ENCODE peak calls at places on chromosomes 13 and 19, in six cellular contexts. V is HL-60, B is retinal pigment epithelial cell, D is B cell, Y is lower lobe of right lung, X is GM06990. N is an unnamed sample.

GRCh38 chr19:23071087-23071511 is 45.7 kb upstream of the ZNF730 start:
- DNase-seq in Y (no peak), V (no peak), B (no peak), D (peak), X (peak), N (no peak)

GRCh38 chr19:7507884-7508283 is 8.0 kb upstream of the ZNF358 start:
- DNase-seq in D (no peak), B (peak), V (peak), X (peak), Y (peak), N (no peak)

GRCh38 chr13:101449971-101450748 is 2.3 kb upstream of the ITGBL1 start:
- DNase-seq in X (no peak), B (no peak), Y (no peak), D (no peak), V (no peak), N (no peak)

GRCh38 chr13:27744861-27745260 is 47.4 kb upstream of the GSX1 start:
- DNase-seq in V (no peak), Y (no peak), B (no peak), D (no peak), X (no peak), N (no peak)

GRCh38 chr13:100543872-100544602 is 44.6 kb downstream of the GGACT start:
- DNase-seq in X (no peak), B (no peak), D (no peak), V (no peak), Y (no peak), N (no peak)

GRCh38 chr19:7839476-7839875 is 9.5 kb downstream of the EVI5L start:
- DNase-seq in Y (no peak), X (no peak), V (no peak), B (no peak), D (no peak), N (no peak)

GRCh38 chr13:40271931-40272775 is 394.3 kb downstream of the FOXO1 start:
- DNase-seq in D (no peak), X (no peak), V (no peak), Y (peak), B (peak), N (no peak)

GRCh38 chr13:98837896-98838295 is 85.4 kb upstream of the SLC15A1 start:
- DNase-seq in B (no peak), V (no peak), X (no peak), D (no peak), Y (no peak), N (no peak)

GRCh38 chr19:5949792-5950305 is 28.1 kb downstream of the RANBP3 start:
- DNase-seq in X (no peak), Y (peak), V (no peak), B (no peak), D (no peak), N (no peak)

GRCh38 chr13:63741029-63741813 is 2325.6 kb upstream of the PCDH20 start:
- DNase-seq in V (no peak), X (no peak), B (no peak), Y (peak), D (no peak), N (no peak)

GRCh38 chr19:55452381-55453325 is 8.8 kb downstream of the ISOC2 start:
- DNase-seq in B (no peak), Y (no peak), D (peak), V (no peak), X (peak), N (peak)

GRCh38 chr13:44921931-44922758 is 67.1 kb downstream of the NUFIP1 start:
- DNase-seq in X (no peak), V (no peak), B (peak), D (no peak), Y (no peak), N (no peak)

GRCh38 chr13:114119196-114119595 is 13.2 kb downstream of the RASA3 start:
- DNase-seq in B (peak), D (no peak), Y (peak), V (no peak), X (no peak), N (no peak)

GRCh38 chr13:78139765-78140164 is 221.1 kb upstream of the EDNRB start:
- DNase-seq in Y (no peak), D (no peak), X (no peak), V (no peak), B (no peak), N (no peak)

GRCh38 chr19:34667349-34668076 is 9.4 kb downstream of the SCGB2B2 start:
- DNase-seq in V (no peak), Y (peak), X (no peak), D (no peak), B (no peak), N (no peak)

GRCh38 chr13:73429691-73430090 is 370.9 kb downstream of the KLF5 start:
- DNase-seq in B (peak), Y (no peak), X (no peak), D (no peak), V (no peak), N (no peak)

GRCh38 chr19:6700586-6701316 is 19.7 kb downstream of the C3 start:
- DNase-seq in D (no peak), Y (no peak), V (no peak), X (no peak), B (no peak), N (no peak)

GRCh38 chr13:29886446-29886845 is 36.0 kb upstream of the UBL3 start:
- DNase-seq in B (no peak), V (no peak), X (no peak), D (no peak), Y (no peak), N (no peak)

GRCh38 chr13:97223711-97224461 is 1.8 kb downstream of the MBNL2 start:
- DNase-seq in Y (no peak), D (no peak), V (peak), X (peak), B (peak), N (no peak)
- TF ChIP-seq CTCF in Y (no peak), D (no peak), V (no peak), X (no peak), B (no peak), N (no peak)

DNA sequence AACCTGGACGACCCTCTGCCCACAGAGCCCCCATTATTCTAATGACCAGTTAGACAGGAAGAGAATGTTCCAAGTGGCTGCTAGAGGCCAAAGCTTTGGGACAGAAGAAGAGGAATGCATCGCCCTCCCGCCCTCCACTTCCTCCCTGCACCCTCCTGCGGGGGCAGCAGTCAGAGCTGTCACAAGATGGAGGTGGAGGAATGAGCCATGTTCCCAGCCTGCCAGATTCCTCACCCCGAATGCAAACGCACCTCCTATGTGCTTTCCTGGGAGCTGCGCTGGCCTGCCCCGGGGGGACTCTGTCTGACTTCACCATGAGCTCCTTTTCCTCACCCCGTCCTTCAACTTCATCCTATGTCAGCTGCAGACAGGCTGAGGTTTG is 1.7 kb downstream of the YJEFN3 start:
- DNase-seq in Y (no peak), D (no peak), X (no peak), V (no peak), B (no peak), N (no peak)
- TF ChIP-seq CTCF in Y (no peak), D (no peak), X (no peak), V (no peak), B (no peak), N (no peak)

GRCh38 chr19:50909240-50910070 is 1.7 kb downstream of the KLK4 start:
- DNase-seq in Y (peak), B (no peak), V (no peak), D (peak), X (peak), N (no peak)

GRCh38 chr19:50908311-50908710 is 2.9 kb downstream of the KLK4 start:
- DNase-seq in Y (no peak), X (no peak), D (no peak), B (no peak), V (no peak), N (no peak)

GRCh38 chr19:50910722-50911121 is 473 bp downstream of the KLK4 start:
- DNase-seq in B (no peak), Y (no peak), V (no peak), X (no peak), D (no peak), N (no peak)

GRCh38 chr19:50902640-50903039 is 8.6 kb downstream of the KLK4 start:
- DNase-seq in Y (no peak), X (no peak), D (no peak), B (no peak), V (no peak), N (no peak)

GRCh38 chr19:50906217-50906616 is 5.0 kb downstream of the KLK4 start:
- DNase-seq in D (no peak), X (no peak), V (peak), Y (no peak), B (no peak), N (no peak)
- TF ChIP-seq CTCF in D (peak), X (peak), V (peak), Y (peak), B (peak), N (peak)

DNA sequence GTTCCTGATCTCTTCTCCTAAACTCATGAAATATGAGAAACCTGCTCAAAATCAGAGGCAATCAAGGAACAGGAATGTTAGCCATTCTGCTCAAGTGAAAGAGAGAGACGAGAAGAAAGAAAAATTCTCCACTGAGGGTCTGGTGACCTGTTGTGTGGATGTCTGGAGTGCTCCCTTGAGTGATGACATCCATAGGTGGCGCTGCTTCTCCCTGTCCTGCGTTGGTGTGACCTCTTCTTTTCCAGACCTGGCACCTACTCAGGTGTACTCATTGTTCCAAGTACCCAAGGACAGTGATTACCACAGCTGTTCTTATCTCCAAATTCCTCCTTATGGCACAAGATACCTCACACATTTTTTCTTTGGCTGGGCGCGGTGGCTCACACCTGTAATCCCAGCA is 4.0 kb downstream of the ZNF223 start:
- DNase-seq in V (no peak), D (no peak), X (no peak), B (no peak), Y (no peak), N (no peak)
- TF ChIP-seq CTCF in V (no peak), D (no peak), X (no peak), B (no peak), Y (no peak), N (no peak)

GRCh38 chr13:33487575-33488243 is 202.2 kb upstream of the STARD13 start:
- DNase-seq in B (no peak), Y (no peak), X (no peak), D (no peak), V (peak), N (no peak)
- TF ChIP-seq CTCF in B (peak), Y (peak), X (peak), D (no peak), V (peak), N (no peak)

GRCh38 chr19:46077815-46078167 is 37.0 kb upstream of the IGFL4 start:
- DNase-seq in B (no peak), V (no peak), Y (no peak), D (no peak), X (no peak), N (no peak)

GRCh38 chr19:46073268-46073922 is 32.6 kb upstream of the IGFL4 start:
- DNase-seq in Y (no peak), V (no peak), D (no peak), X (no peak), B (no peak), N (no peak)

GRCh38 chr19:46076031-46076880 is 35.5 kb upstream of the IGFL4 start:
- DNase-seq in B (no peak), Y (no peak), V (no peak), D (no peak), X (no peak), N (no peak)

GRCh38 chr19:46080561-46080960 is 39.8 kb upstream of the IGFL4 start:
- DNase-seq in Y (no peak), X (no peak), D (no peak), B (no peak), V (no peak), N (no peak)

DNA sequence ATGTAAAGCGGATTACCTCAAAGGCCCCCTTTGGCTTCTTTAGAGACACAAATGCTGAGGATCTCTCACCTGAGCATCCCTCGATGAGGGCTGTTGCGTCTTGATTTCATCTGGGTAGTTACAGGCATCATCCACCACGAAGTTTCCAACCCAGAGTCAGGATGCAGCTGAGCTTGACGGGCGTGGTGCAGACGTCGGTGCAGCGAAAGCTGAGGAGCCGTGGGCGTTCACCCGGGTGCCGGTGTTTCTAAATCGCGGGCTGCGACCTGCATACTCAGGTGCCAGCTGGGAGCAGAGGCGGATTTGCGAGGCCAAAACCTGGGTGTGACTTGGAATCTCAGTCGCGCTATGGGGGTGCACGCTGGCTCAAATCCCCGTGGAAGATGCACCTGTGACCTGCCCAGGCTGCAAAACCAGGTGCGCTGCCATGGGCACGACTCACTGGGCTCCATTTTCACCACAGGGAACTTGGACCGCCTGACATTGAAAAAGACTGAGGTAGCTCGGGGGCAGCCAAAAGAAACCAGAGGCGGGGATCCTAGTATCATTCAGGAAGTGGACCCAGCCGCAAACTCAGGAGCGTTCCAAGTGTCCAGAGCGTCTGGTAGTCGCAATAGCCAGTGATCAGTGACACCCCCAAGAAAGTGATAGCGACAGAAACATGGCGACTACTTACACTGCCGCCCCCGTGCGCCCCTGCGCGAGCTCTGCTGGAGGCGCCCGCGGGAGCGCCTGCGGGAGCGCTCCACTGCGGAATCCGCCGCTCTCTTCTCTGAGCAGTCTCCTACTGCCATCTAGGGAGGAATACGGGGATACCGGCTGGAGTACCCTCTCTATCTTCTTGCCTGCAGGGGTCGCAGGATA is 36.4 kb upstream of the IGFL4 start:
- DNase-seq in B (peak), Y (no peak), X (peak), V (peak), D (no peak), N (peak)
- TF ChIP-seq CTCF in B (peak), Y (peak), X (peak), V (peak), D (peak), N (peak)

GRCh38 chr19:14689598-14690503 is at the start of gene ZNF333:
- DNase-seq in Y (peak), D (peak), X (peak), V (peak), B (peak), N (peak)

GRCh38 chr19:14683439-14683838 is 6.4 kb upstream of the ZNF333 start:
- DNase-seq in Y (no peak), D (no peak), X (no peak), V (peak), B (no peak), N (no peak)

GRCh38 chr19:14682084-14682483 is 7.4 kb upstream of the ADGRE3 start:
- DNase-seq in B (no peak), Y (no peak), V (no peak), X (no peak), D (no peak), N (no peak)

GRCh38 chr19:14686411-14686810 is 3.4 kb upstream of the ZNF333 start:
- DNase-seq in B (no peak), V (peak), D (no peak), X (peak), Y (peak), N (no peak)
- TF ChIP-seq CTCF in B (peak), V (no peak), D (peak), X (peak), Y (peak), N (peak)

GRCh38 chr13:19601749-19602725 is 31.4 kb upstream of the MPHOSPH8 start:
- DNase-seq in Y (peak), B (no peak), X (peak), D (peak), V (peak), N (peak)
- TF ChIP-seq CTCF in Y (peak), B (no peak), X (peak), D (no peak), V (no peak), N (no peak)

DNA sequence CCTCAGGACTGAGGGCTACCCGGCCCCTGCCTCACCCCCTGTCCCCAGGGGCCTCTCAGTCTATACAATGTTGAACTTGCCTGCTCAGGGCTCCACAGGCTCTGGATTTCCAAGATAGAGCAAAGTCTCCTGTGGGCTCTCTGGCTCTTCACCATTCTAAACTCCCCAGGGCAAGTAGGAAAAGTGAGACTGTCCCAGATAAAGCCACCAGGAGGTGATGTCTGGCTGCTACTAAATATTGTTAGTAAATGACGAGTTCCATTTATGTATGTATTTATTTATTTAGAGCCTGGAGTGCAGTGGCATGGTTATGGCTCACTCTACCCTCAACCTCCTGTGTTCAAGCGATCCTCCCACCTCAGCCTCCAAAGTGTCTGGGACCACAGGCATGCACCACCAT is 73.6 kb upstream of the SIAH3 start:
- DNase-seq in Y (no peak), V (no peak), X (no peak), D (no peak), B (no peak), N (no peak)
- TF ChIP-seq CTCF in Y (no peak), V (no peak), X (peak), D (no peak), B (peak), N (no peak)